ENCODE peak calls at places on chromosomes 6 and 20, in ten cellular contexts. U, B, Y, E, Q, H, K, W, F and C are unnamed samples. For H3K9me3 and H3K4me1, the result is how much of the 10 kb centered on the place peaks cover.

GRCh38 chr20:56689318-56689717 is 60.2 kb downstream of the TFAP2C start:
- DNase-seq in F (no peak), Y (peak), U (no peak), Q (no peak), B (no peak), H (no peak), K (no peak), W (no peak), E (no peak), C (no peak)

GRCh38 chr6:31948306-31948705 is 2.4 kb downstream of the CFB start:
- DNase-seq in E (no peak), U (no peak), Y (no peak), B (no peak), K (no peak), H (no peak), Q (no peak), W (no peak), F (no peak), C (no peak)

GRCh38 chr6:37524025-37524647 is 24.4 kb upstream of the CCDC167 start:
- DNase-seq in W (peak), B (no peak), E (no peak), U (no peak), K (no peak), Y (peak), Q (no peak), F (no peak), H (no peak), C (no peak)

GRCh38 chr6:134438825-134439224 is 120.9 kb upstream of the SGK1 start:
- DNase-seq in F (no peak), Q (no peak), E (no peak), Y (no peak), U (no peak), B (no peak), W (no peak), H (no peak), K (no peak), C (no peak)

GRCh38 chr6:6711832-6712231 is 123.3 kb downstream of the LY86 start:
- DNase-seq in K (no peak), Q (no peak), H (no peak), Y (no peak), W (no peak), E (no peak), B (peak), F (peak), U (no peak), C (no peak)

GRCh38 chr6:122610690-122611455 is 668 bp downstream of the PKIB start:
- DNase-seq in K (peak), H (peak), Y (peak), U (peak), Q (peak), E (peak), B (no peak), F (no peak), W (no peak), C (peak)

GRCh38 chr6:142627474-142627873 is 317.5 kb downstream of the HIVEP2 start:
- DNase-seq in Y (no peak), U (no peak), H (no peak), B (peak), K (no peak), Q (no peak), W (no peak), E (no peak), F (no peak), C (no peak)

GRCh38 chr6:43013020-43013842 is 515 bp downstream of the MEA1 start:
- DNase-seq in H (no peak), W (peak), F (no peak), K (peak), U (no peak), E (no peak), Q (no peak), Y (no peak), B (no peak), C (no peak)

GRCh38 chr20:8853805-8854338 is 215.0 kb upstream of the PLCB4 start:
- DNase-seq in B (peak), W (peak), F (peak), E (peak), U (peak), Q (no peak), H (no peak), Y (peak), K (peak), C (peak)

GRCh38 chr6:37539706-37540352 is 40.1 kb upstream of the CCDC167 start:
- DNase-seq in Q (no peak), U (no peak), Y (no peak), H (no peak), B (no peak), E (no peak), K (no peak), W (peak), F (no peak), C (no peak)

GRCh38 chr6:70375882-70376281 is 37.4 kb upstream of the FAM135A start:
- DNase-seq in W (no peak), H (no peak), K (no peak), U (no peak), B (no peak), Y (no peak), E (no peak), Q (no peak), F (no peak), C (no peak)

GRCh38 chr6:4565301-4566250 is 210.6 kb upstream of the CDYL start:
- DNase-seq in Y (no peak), U (no peak), B (no peak), F (no peak), H (no peak), K (no peak), W (no peak), Q (no peak), E (no peak), C (no peak)

GRCh38 chr6:132063204-132063603 is 112.0 kb upstream of the CCN2 start:
- DNase-seq in Y (peak), Q (no peak), K (no peak), W (peak), F (no peak), H (no peak), U (no peak), B (no peak), E (no peak), C (no peak)

GRCh38 chr6:42963179-42963854 is 2.8 kb downstream of the GNMT start:
- DNase-seq in Q (no peak), E (no peak), Y (no peak), B (no peak), H (no peak), W (no peak), F (no peak), U (no peak), K (no peak), C (no peak)

GRCh38 chr6:57198926-57199636 is 23.0 kb downstream of the RAB23 start:
- DNase-seq in W (peak), Q (no peak), F (no peak), E (no peak), U (no peak), H (no peak), Y (no peak), B (no peak), K (no peak), C (no peak)

GRCh38 chr6:112153926-112154621 is 66.7 kb downstream of the FAM229B start:
- DNase-seq in Y (peak), K (no peak), H (no peak), Q (no peak), B (no peak), W (peak), F (no peak), U (no peak), E (no peak), C (no peak)

GRCh38 chr6:144023216-144023615 is 15.2 kb upstream of the PLAGL1 start:
- DNase-seq in K (no peak), H (no peak), Q (no peak), E (no peak), Y (no peak), F (no peak), U (no peak), W (no peak), B (no peak), C (no peak)

GRCh38 chr6:10322991-10323390 is 91.9 kb downstream of the TFAP2A start:
- DNase-seq in Y (peak), F (no peak), H (no peak), U (no peak), E (no peak), Q (no peak), K (no peak), B (no peak), W (no peak), C (no peak)

GRCh38 chr6:111541720-111542065 is 58.7 kb upstream of the REV3L start:
- DNase-seq in Q (no peak), H (no peak), F (no peak), W (no peak), Y (no peak), K (no peak), B (no peak), U (no peak), E (no peak), C (no peak)

GRCh38 chr6:139290787-139291294 is 957 bp downstream of the TXLNB start:
- DNase-seq in K (peak), F (peak), Q (no peak), U (no peak), H (no peak), E (no peak), B (peak), W (peak), Y (peak), C (peak)

GRCh38 chr20:46694484-46694883 is 5.2 kb upstream of the TP53RK start:
- DNase-seq in Y (no peak), Q (no peak), B (peak), K (no peak), H (no peak), W (peak), F (peak), E (no peak), U (no peak), C (peak)

GRCh38 chr6:164842085-164842484 is 467.3 kb downstream of the C6orf118 start:
- DNase-seq in K (no peak), E (no peak), U (no peak), F (no peak), Q (no peak), H (no peak), W (no peak), B (no peak), Y (no peak), C (no peak)

GRCh38 chr6:164845773-164846172 is 463.6 kb downstream of the C6orf118 start:
- DNase-seq in E (no peak), F (no peak), U (no peak), K (no peak), W (no peak), Q (no peak), Y (no peak), H (no peak), B (no peak), C (no peak)
- H3K9me3 ChIP-seq in E (under half), F (under half), U (under half), K (under half), W (under half), Q (under half), Y (under half), H (under half), B (under half), C (under half)

GRCh38 chr20:44888226-44889103 is 3.0 kb downstream of the YWHAB start:
- DNase-seq in E (no peak), H (no peak), Y (no peak), Q (no peak), K (no peak), B (no peak), U (no peak), F (no peak), W (no peak), C (peak)
- H3K4me1 ChIP-seq in E (under half), H (under half), Y (under half), Q (under half), K (under half), B (under half), U (under half), F (under half), W (under half), C (under half)

DNA sequence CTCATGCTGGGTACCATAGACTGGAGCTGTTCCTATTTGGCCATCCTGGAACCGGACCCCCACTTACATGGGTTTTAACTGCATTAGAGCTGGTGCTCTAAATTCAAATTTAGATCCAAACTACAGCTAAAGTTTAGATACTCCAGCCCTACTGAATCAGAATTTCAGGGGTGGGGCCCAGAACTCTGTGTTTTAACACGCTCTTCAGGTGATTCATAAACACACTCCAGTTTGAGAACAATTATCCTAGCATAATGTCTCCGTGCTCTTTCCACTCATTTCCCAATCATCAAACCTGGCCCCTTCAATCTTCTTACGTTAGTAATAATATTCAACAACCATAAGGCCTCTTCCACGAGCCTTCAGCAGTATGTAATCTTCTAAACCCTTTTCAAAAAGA is 15.3 kb downstream of the TRPC4AP start:
- DNase-seq in F (no peak), U (no peak), B (no peak), E (no peak), H (no peak), W (no peak), K (no peak), Q (no peak), Y (no peak), C (no peak)
- H3K9me3 ChIP-seq in F (under half), U (under half), B (under half), E (under half), H (under half), W (under half), K (under half), Q (under half), Y (under half), C (under half)

DNA sequence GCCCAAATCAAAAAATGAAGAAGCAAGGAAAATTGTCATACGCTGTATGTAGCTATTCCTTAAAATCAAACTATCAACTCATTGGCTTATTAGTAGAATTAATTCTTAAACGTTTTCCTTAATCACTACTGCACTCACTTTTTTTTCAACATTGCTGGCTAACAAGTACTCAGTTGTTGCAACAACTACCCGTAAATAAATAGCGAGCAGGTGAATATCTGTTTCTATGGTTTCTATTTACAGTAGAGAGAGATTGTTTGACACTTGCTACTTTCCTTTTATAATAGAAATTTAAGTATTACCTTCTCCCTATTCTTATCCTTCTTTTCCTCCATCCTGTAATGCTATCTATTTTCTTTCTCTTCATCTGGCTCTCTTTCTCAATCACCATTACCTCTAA is 25.1 kb downstream of the FRK start:
- DNase-seq in H (no peak), F (no peak), B (no peak), K (no peak), E (no peak), Q (no peak), W (no peak), U (no peak), Y (no peak), C (no peak)
- H3K4me1 ChIP-seq in H (under half), F (under half), B (under half), K (under half), E (under half), Q (under half), W (under half), U (under half), Y (under half), C (under half)

DNA sequence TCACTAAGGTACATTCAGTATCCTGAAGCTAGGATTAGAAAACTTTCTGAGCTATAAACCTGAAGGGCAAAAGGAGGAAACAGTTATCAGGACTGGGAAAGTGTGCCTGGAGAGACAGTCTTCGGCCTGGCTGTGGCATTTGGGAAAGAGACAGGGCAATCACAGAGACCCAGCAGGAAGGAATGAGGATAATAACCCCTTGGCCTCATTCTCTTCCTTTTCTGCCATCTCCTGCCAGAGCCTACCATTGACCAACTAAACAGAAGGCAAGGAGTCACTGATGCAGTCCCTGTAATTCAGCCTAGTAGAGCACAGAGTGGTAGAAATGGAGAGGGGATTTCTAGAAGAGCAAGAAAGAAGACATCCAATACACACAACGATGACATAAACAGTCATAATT is 359.4 kb downstream of the HDGFL1 start:
- DNase-seq in Q (no peak), U (no peak), W (no peak), Y (no peak), B (no peak), F (no peak), E (no peak), K (no peak), H (no peak), C (no peak)
- H3K9me3 ChIP-seq in Q (under half), U (under half), W (under half), Y (under half), B (under half), F (under half), E (under half), K (under half), H (under half), C (under half)